ENCODE peak calls at places on chromosomes 6 and 20, in eight cellular contexts. One of them, this sample, is unnamed.

GRCh38 chr6:45569210-45569945 is 191.6 kb upstream of the SUPT3H start:
- DNase-seq in H1: no peak
- DNase-seq in stomach: no peak
- DNase-seq in breast epithelium: no peak
- DNase-seq in HL-60: no peak
- DNase-seq in HCT116: no peak
- DNase-seq in upper lobe of left lung: peak; percentile 82
- DNase-seq in transverse colon: no peak
- DNase-seq in this sample: no peak

GRCh38 chr6:132964101-132964867 is 149.9 kb downstream of the RPS12 start:
- DNase-seq in HCT116: no peak
- DNase-seq in stomach: no peak
- DNase-seq in transverse colon: no peak
- DNase-seq in H1: no peak
- DNase-seq in breast epithelium: no peak
- DNase-seq in HL-60: no peak
- DNase-seq in upper lobe of left lung: no peak
- DNase-seq in this sample: no peak

GRCh38 chr6:4677011-4677750 is 99.0 kb upstream of the CDYL start:
- DNase-seq in HL-60: no peak
- DNase-seq in breast epithelium: no peak
- DNase-seq in transverse colon: no peak
- DNase-seq in H1: no peak
- DNase-seq in upper lobe of left lung: no peak
- DNase-seq in stomach: no peak
- DNase-seq in HCT116: no peak
- DNase-seq in this sample: no peak

GRCh38 chr6:102670756-102671155 is 1277.2 kb downstream of the GRIK2 start:
- DNase-seq in transverse colon: no peak
- DNase-seq in stomach: no peak
- DNase-seq in H1: no peak
- DNase-seq in HL-60: no peak
- DNase-seq in upper lobe of left lung: no peak
- DNase-seq in HCT116: no peak
- DNase-seq in breast epithelium: no peak
- DNase-seq in this sample: no peak

GRCh38 chr6:34237722-34238506 is 1.2 kb downstream of the HMGA1 start:
- DNase-seq in breast epithelium: no peak
- DNase-seq in stomach: no peak
- DNase-seq in H1: no peak
- DNase-seq in transverse colon: peak; percentile 68
- DNase-seq in HL-60: peak; percentile 81
- DNase-seq in HCT116: no peak
- DNase-seq in upper lobe of left lung: peak; percentile 53
- DNase-seq in this sample: no peak

GRCh38 chr20:10550204-10551118 is 115.4 kb downstream of the SLX4IP start:
- DNase-seq in HL-60: no peak
- DNase-seq in breast epithelium: no peak
- DNase-seq in upper lobe of left lung: no peak
- DNase-seq in transverse colon: no peak
- DNase-seq in stomach: no peak
- DNase-seq in HCT116: no peak
- DNase-seq in H1: no peak
- DNase-seq in this sample: no peak

GRCh38 chr6:111379302-111379701 is 103.7 kb downstream of the REV3L start:
- DNase-seq in H1: no peak
- DNase-seq in breast epithelium: no peak
- DNase-seq in stomach: no peak
- DNase-seq in transverse colon: no peak
- DNase-seq in HCT116: no peak
- DNase-seq in HL-60: no peak
- DNase-seq in upper lobe of left lung: no peak
- DNase-seq in this sample: no peak

GRCh38 chr20:1108437-1108920 is 9.9 kb upstream of the PSMF1 start:
- DNase-seq in H1: no peak
- DNase-seq in HL-60: no peak
- DNase-seq in breast epithelium: no peak
- DNase-seq in upper lobe of left lung: peak; percentile 59
- DNase-seq in stomach: peak; percentile 63
- DNase-seq in transverse colon: peak; percentile 62
- DNase-seq in HCT116: peak; percentile 26
- DNase-seq in this sample: peak; percentile 50

GRCh38 chr6:87029711-87030314 is 65.1 kb downstream of the CGA start:
- DNase-seq in transverse colon: no peak
- DNase-seq in upper lobe of left lung: no peak
- DNase-seq in H1: no peak
- DNase-seq in HCT116: peak; percentile 61
- DNase-seq in stomach: no peak
- DNase-seq in HL-60: peak; percentile 14
- DNase-seq in breast epithelium: no peak
- DNase-seq in this sample: peak; percentile 24

GRCh38 chr20:51687630-51688029 is 80.6 kb downstream of the ATP9A start:
- DNase-seq in HL-60: no peak
- DNase-seq in upper lobe of left lung: no peak
- DNase-seq in stomach: no peak
- DNase-seq in HCT116: no peak
- DNase-seq in H1: no peak
- DNase-seq in breast epithelium: no peak
- DNase-seq in transverse colon: no peak
- DNase-seq in this sample: no peak

GRCh38 chr6:127191716-127192115 is 73.2 kb downstream of the RSPO3 start:
- DNase-seq in HL-60: no peak
- DNase-seq in stomach: no peak
- DNase-seq in HCT116: no peak
- DNase-seq in transverse colon: no peak
- DNase-seq in breast epithelium: no peak
- DNase-seq in upper lobe of left lung: no peak
- DNase-seq in H1: no peak
- DNase-seq in this sample: no peak

GRCh38 chr20:16007978-16008377 is 565.3 kb downstream of the KIF16B start:
- DNase-seq in HCT116: no peak
- DNase-seq in HL-60: no peak
- DNase-seq in breast epithelium: no peak
- DNase-seq in upper lobe of left lung: no peak
- DNase-seq in transverse colon: no peak
- DNase-seq in stomach: no peak
- DNase-seq in H1: no peak
- DNase-seq in this sample: no peak

GRCh38 chr6:43883698-43884659 is 114.0 kb downstream of the VEGFA start:
- DNase-seq in HCT116: no peak
- DNase-seq in HL-60: peak; percentile 73
- DNase-seq in transverse colon: no peak
- DNase-seq in breast epithelium: peak; percentile 36
- DNase-seq in upper lobe of left lung: peak; percentile 26
- DNase-seq in H1: no peak
- DNase-seq in stomach: peak; percentile 49
- DNase-seq in this sample: no peak

DNA sequence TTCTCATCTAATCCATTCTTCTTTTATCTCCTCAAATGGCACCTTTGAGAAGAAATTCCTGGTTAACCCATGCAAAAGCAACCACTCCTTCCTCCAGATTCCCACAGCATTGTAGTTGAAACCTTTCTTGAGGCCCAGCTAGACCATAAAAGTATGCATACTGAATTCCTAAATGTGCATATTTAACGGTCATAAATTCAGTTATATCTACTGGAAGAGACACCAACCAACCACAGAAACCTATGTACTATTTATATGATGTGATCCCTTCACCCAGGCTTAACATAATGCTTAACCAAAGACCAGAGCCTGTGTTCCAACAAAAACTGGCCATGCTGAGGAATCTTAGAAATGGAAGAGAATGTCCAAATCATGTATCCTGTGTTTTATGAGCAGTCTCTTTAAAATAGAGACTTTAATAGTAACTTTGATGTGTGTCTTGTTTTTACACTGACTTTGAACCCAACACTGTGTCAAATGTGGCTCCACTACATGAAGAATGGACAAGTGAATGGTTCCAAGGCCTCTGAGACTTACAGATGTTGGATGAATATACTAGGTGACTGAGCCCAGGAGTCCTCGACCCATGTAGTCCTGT is 11.4 kb upstream of the TAF8 start:
- DNase-seq in HCT116: no peak
- DNase-seq in H1: no peak
- DNase-seq in breast epithelium: no peak
- DNase-seq in stomach: no peak
- DNase-seq in upper lobe of left lung: no peak
- DNase-seq in transverse colon: no peak
- DNase-seq in HL-60: no peak
- DNase-seq in this sample: no peak
- H3K4me3 ChIP-seq in HCT116: no peak overlapping the region
- H3K4me3 ChIP-seq in H1: no peak overlapping the region
- H3K4me3 ChIP-seq in breast epithelium: no peak overlapping the region
- H3K4me3 ChIP-seq in stomach: no peak overlapping the region
- H3K4me3 ChIP-seq in upper lobe of left lung: no peak overlapping the region
- H3K4me3 ChIP-seq in transverse colon: no peak overlapping the region
- H3K4me3 ChIP-seq in HL-60: no peak overlapping the region
- H3K4me3 ChIP-seq in this sample: no peak overlapping the region

DNA sequence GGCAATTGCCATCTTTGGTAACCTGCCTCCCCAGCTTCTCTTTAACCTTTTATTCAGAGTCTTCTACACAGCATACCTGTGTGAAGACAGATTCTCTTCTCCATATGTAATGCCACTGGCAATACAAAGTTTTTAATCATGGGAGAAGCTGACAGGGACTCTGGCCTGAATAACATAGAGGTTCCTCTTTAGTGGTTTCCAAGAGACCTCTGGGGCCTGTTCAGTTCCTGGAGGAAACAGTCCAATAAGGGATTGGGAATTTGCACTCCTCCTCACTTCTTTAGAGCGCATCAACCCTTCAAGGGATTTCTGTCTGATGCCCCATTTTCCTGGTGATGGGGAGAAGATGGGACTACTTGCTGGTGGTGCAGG is 1.4 kb downstream of the RIMS1 start:
- DNase-seq in upper lobe of left lung: no peak
- DNase-seq in transverse colon: no peak
- DNase-seq in HCT116: no peak
- DNase-seq in stomach: no peak
- DNase-seq in H1: no peak
- DNase-seq in breast epithelium: no peak
- DNase-seq in HL-60: no peak
- DNase-seq in this sample: no peak
- TF ChIP-seq POLR2AphosphoS5 in upper lobe of left lung: no peak
- TF ChIP-seq POLR2AphosphoS5 in transverse colon: no peak
- TF ChIP-seq POLR2AphosphoS5 in HCT116: no peak
- TF ChIP-seq POLR2AphosphoS5 in stomach: no peak
- TF ChIP-seq POLR2AphosphoS5 in H1: no peak
- TF ChIP-seq POLR2AphosphoS5 in breast epithelium: no peak
- TF ChIP-seq POLR2AphosphoS5 in HL-60: no peak
- TF ChIP-seq POLR2AphosphoS5 in this sample: no peak

DNA sequence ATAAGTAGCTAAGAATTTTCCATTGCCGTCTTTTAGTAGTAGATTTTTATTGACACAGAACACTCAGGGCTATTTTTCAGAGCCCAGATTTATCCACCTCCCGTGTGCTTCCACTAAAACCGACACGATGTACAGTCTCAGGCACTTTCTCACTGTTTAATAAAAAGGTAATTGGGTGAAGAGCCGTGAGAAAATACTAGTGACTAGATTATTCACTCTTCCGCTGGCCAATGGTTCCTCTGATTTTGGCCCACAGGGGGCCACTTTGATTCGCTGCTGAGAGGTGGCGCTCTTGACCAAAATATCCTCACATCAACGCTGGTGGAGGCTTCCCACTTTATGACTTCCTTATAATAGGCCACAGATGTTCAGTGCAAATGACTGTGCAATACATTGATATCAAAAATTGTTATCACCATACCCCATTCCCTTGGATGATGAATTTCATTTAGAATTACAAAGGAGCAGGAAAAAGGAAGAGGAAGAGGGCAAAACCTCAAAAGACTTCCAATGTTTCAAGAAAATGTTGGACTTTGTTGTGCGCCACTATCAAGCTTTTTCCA is 12.3 kb upstream of the HDDC2 start:
- DNase-seq in transverse colon: peak; percentile 64
- DNase-seq in HL-60: no peak
- DNase-seq in stomach: peak; percentile 58
- DNase-seq in breast epithelium: peak; percentile 53
- DNase-seq in H1: no peak
- DNase-seq in upper lobe of left lung: peak; percentile 57
- DNase-seq in HCT116: peak; percentile 42
- DNase-seq in this sample: peak; percentile 36
- H3K4me3 ChIP-seq in transverse colon: no peak overlapping the region
- H3K4me3 ChIP-seq in HL-60: no peak overlapping the region
- H3K4me3 ChIP-seq in stomach: no peak overlapping the region
- H3K4me3 ChIP-seq in breast epithelium: no peak overlapping the region
- H3K4me3 ChIP-seq in H1: no peak overlapping the region
- H3K4me3 ChIP-seq in upper lobe of left lung: no peak overlapping the region
- H3K4me3 ChIP-seq in HCT116: no peak overlapping the region
- H3K4me3 ChIP-seq in this sample: no peak overlapping the region

DNA sequence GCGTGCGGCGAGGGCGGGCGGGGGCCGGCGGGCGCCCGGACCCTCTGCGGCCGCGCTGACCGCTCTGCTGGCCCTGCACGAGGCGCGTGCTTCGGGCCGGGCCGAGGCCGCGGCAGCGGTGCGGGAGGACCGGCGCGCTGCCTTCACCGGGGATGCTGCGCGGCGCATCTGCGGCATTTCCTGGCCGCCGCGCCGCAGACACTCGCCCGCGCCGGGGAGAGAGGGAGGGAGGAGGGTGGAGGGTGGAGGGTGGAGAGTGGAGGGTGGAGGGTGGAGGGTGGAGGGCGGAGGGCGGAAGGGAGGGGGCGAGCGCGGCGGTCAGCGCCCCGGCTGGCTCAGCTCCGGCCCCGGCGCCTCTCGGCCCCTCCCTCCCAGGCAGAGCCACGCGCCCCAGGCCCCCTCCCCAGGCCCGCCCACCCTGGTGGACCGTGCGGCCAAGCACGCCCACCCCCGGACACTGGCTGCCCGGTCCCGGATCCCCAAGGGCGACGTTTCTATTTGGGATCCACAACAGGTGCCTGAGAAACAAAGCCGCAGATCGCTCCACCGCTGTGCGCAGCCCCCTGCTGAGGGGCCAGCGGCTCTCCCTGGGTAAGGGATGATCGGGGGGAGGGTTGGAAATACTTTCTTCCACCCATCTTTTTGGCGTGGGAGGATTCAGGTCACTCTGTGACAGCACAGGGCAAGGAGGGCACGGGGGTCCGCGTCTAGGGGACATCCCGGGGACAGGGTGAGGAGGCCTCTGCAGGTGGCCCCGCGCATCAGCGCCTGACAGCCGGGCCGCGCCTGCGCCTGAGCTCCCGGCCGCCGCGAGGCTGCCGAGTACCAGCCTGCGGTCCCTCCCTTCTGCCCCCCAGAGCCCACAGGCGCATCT is 111.2 kb upstream of the BEND6 start:
- DNase-seq in H1: peak; percentile 79
- DNase-seq in stomach: peak; percentile 43
- DNase-seq in HL-60: peak; percentile 28
- DNase-seq in HCT116: peak; percentile 78
- DNase-seq in upper lobe of left lung: peak; percentile 68
- DNase-seq in breast epithelium: no peak
- DNase-seq in transverse colon: peak; percentile 68
- DNase-seq in this sample: no peak
- TF ChIP-seq POLR2AphosphoS5 in H1: peak; percentile 68
- TF ChIP-seq POLR2AphosphoS5 in stomach: peak; percentile 23
- TF ChIP-seq POLR2AphosphoS5 in HL-60: no peak
- TF ChIP-seq POLR2AphosphoS5 in HCT116: peak; percentile 54
- TF ChIP-seq POLR2AphosphoS5 in upper lobe of left lung: peak; percentile 61
- TF ChIP-seq POLR2AphosphoS5 in breast epithelium: peak; percentile 10
- TF ChIP-seq POLR2AphosphoS5 in transverse colon: peak; percentile 57
- TF ChIP-seq POLR2AphosphoS5 in this sample: peak; percentile 57

DNA sequence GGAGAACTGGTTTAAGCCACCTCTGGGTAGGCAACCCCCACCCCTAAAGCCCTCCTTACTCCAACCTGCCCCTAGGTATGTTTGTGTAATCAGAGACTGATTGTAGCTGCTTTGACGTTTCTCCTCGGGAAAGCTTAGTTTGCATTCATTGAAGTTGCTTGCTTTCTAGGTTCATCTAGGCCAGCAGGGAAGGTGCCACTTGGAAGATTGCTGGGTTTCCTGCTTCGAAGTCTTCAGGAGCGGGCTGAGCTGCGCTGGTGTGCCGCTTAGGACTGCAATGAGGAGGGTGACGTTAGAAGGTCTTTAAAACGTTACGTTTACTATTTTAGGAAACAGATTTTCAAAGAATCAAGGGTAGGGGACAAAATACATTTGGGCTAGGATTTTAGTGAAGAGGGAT is 92.8 kb upstream of the PRDM1 start:
- DNase-seq in breast epithelium: no peak
- DNase-seq in stomach: no peak
- DNase-seq in upper lobe of left lung: no peak
- DNase-seq in transverse colon: no peak
- DNase-seq in H1: no peak
- DNase-seq in HL-60: no peak
- DNase-seq in HCT116: no peak
- DNase-seq in this sample: no peak
- H3K4me3 ChIP-seq in breast epithelium: peak overlapping the region; percentile 77
- H3K4me3 ChIP-seq in stomach: peak overlapping the region; percentile 58
- H3K4me3 ChIP-seq in upper lobe of left lung: peak overlapping the region; percentile 57
- H3K4me3 ChIP-seq in transverse colon: no peak overlapping the region
- H3K4me3 ChIP-seq in H1: peak overlapping the region; percentile 69
- H3K4me3 ChIP-seq in HL-60: no peak overlapping the region
- H3K4me3 ChIP-seq in HCT116: no peak overlapping the region
- H3K4me3 ChIP-seq in this sample: peak overlapping the region; percentile 91

This sample was measured in Panc1.